ENCODE peak calls at places on chromosomes 1 and 21, in seven cellular contexts. K is stimulated activated CD4-positive, alpha-beta T cell treated with anti-CD3 and anti-CD28 coated beads, Interleukin-12 subunit alpha, Interleukin-12 subunit beta, amount 100 ng/mL, for 48 hours; W is MG63; D is amniotic epithelial cell; Z is left lung; F is CD8-positive, alpha-beta memory T cell; I is myocyte. P is an unnamed sample.

GRCh38 chr21:14863745-14864210 is 201.0 kb downstream of the NRIP1 start:
- DNase-seq in Z (no peak), I (no peak), D (peak), F (no peak), K (no peak), W (no peak), P (peak)

GRCh38 chr1:13808729-13809131 is 108.7 kb downstream of the PRDM2 start:
- DNase-seq in I (peak), Z (no peak), F (no peak), D (peak), K (no peak), W (peak), P (no peak)

GRCh38 chr1:16212251-16212961 is at the start of gene ARHGEF19:
- DNase-seq in W (no peak), K (no peak), F (no peak), I (no peak), D (no peak), Z (peak), P (no peak)

GRCh38 chr1:5580926-5581325 is 411.3 kb downstream of the NPHP4 start:
- DNase-seq in W (no peak), D (no peak), F (no peak), Z (no peak), I (no peak), K (no peak), P (no peak)

GRCh38 chr1:109383087-109383779 is 14.5 kb downstream of the SORT1 start:
- DNase-seq in K (no peak), Z (no peak), I (no peak), D (no peak), F (no peak), W (no peak), P (no peak)

GRCh38 chr1:93775224-93775623 is 93.6 kb upstream of the BCAR3 start:
- DNase-seq in Z (peak), F (no peak), D (no peak), I (no peak), K (no peak), W (peak), P (peak)

GRCh38 chr1:13792429-13792828 is 92.4 kb downstream of the PRDM2 start:
- DNase-seq in W (no peak), D (no peak), K (no peak), I (peak), Z (no peak), F (no peak), P (no peak)

GRCh38 chr21:26844258-26845065 is 747 bp downstream of the ADAMTS1 start:
- DNase-seq in F (no peak), K (no peak), D (peak), Z (peak), W (peak), I (peak), P (peak)

GRCh38 chr1:26584022-26584485 is 54.5 kb downstream of the RPS6KA1 start:
- DNase-seq in I (no peak), W (peak), F (no peak), D (peak), Z (no peak), K (peak), P (no peak)

P was measured in NCI-H226.